ENCODE peak calls at places on chromosomes 7 and 10, in six cellular contexts. X is tibial artery, S is dorsolateral prefrontal cortex, W is right atrium auricular region, J is NB4, C is ovary. O is an unnamed sample.

GRCh38 chr7:99314504-99314903 is 11.2 kb upstream of the ARPC1A start:
- DNase-seq in X (no peak), S (no peak), W (no peak), J (no peak), C (no peak), O (peak; percentile 73)

GRCh38 chr10:72044417-72045041 is 43.8 kb downstream of the SPOCK2 start:
- DNase-seq in X (peak; percentile 81), S (peak; percentile 95), W (no peak), J (no peak), C (peak; percentile 64), O (no peak)

GRCh38 chr7:80420876-80421275 is 91.0 kb downstream of the GNAT3 start:
- DNase-seq in X (no peak), S (no peak), W (no peak), J (no peak), C (no peak), O (no peak)

GRCh38 chr10:81093056-81093455 is 555.4 kb downstream of the SH2D4B start:
- DNase-seq in X (no peak), S (no peak), W (no peak), J (no peak), C (no peak), O (no peak)

GRCh38 chr7:31323101-31323500 is 17.4 kb downstream of the NEUROD6 start:
- DNase-seq in X (no peak), S (no peak), W (no peak), J (no peak), C (no peak), O (no peak)

GRCh38 chr10:43199684-43200537 is 61.7 kb downstream of the CSGALNACT2 start:
- DNase-seq in X (peak; percentile 59), S (no peak), W (no peak), J (no peak), C (no peak), O (no peak)

GRCh38 chr10:77173615-77174461 is 463.8 kb downstream of the KCNMA1 start:
- DNase-seq in X (peak; percentile 86), S (peak; percentile 64), W (peak; percentile 83), J (peak; percentile 93), C (peak; percentile 75), O (peak; percentile 79)

GRCh38 chr7:46859963-46860475 is 721.9 kb downstream of the TNS3 start:
- DNase-seq in X (no peak), S (no peak), W (no peak), J (no peak), C (no peak), O (no peak)

GRCh38 chr7:11009631-11010030 is 36.0 kb downstream of the PHF14 start:
- DNase-seq in X (no peak), S (no peak), W (no peak), J (no peak), C (no peak), O (no peak)

GRCh38 chr7:44078521-44078920 is 3.8 kb downstream of the POLM start:
- DNase-seq in X (no peak), S (no peak), W (no peak), J (no peak), C (no peak), O (no peak)

GRCh38 chr10:35274511-35275060 is 61.7 kb upstream of the CCNY start:
- DNase-seq in X (no peak), S (no peak), W (no peak), J (no peak), C (no peak), O (no peak)

GRCh38 chr10:31121074-31121685 is 89.5 kb upstream of the ZNF438 start:
- DNase-seq in X (no peak), S (no peak), W (no peak), J (no peak), C (no peak), O (no peak)

GRCh38 chr10:112497347-112497950 is 50.4 kb downstream of the VTI1A start:
- DNase-seq in X (no peak), S (no peak), W (no peak), J (no peak), C (no peak), O (no peak)

DNA sequence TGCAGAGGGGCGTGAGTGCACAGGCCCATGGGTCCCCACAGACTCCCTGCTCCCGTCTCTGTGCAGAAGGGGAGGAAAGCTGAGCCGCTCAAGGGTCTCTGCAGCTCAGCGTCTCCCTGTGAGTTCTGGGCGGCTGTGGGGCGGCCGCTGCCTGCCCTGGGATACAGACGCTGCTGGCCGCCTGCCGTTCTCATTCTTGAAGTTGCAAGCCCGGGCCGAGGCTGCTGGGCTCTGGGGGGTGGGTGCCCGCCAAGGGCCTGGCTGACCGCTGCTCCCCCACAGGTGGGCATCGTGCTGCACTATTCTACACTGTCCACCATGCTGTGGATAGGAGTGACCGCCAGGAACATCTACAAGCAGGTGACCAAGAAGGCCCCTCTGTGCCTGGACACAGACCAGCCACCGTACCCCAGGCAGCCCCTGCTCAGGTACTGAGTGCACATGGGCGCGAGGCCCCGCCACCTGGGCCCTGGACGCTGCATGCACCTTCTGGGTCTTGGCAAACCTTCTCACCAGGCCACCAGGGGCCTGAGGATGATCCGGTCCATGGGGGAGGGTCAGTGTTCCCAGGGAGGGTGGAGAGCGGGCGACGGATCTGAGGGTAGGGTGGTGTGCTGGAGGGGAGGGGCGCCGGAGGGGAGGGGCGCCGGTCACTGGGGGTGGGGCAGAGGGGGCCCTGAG is 14.8 kb downstream of the ADGRA1 start:
- DNase-seq in X (no peak), S (no peak), W (no peak), J (no peak), C (no peak), O (no peak)
- H3K4me3 ChIP-seq in X (no peak overlapping the region), S (no peak overlapping the region), W (no peak overlapping the region), J (no peak overlapping the region), C (no peak overlapping the region), O (no peak overlapping the region)

GRCh38 chr7:22989646-22990587 is 24.0 kb downstream of the HYCC1 start:
- DNase-seq in X (no peak), S (no peak), W (no peak), J (no peak), C (no peak), O (no peak)
- TF ChIP-seq CTCF in X (no peak), S (no peak), W (no peak), J (no peak), C (no peak), O (no peak)

DNA sequence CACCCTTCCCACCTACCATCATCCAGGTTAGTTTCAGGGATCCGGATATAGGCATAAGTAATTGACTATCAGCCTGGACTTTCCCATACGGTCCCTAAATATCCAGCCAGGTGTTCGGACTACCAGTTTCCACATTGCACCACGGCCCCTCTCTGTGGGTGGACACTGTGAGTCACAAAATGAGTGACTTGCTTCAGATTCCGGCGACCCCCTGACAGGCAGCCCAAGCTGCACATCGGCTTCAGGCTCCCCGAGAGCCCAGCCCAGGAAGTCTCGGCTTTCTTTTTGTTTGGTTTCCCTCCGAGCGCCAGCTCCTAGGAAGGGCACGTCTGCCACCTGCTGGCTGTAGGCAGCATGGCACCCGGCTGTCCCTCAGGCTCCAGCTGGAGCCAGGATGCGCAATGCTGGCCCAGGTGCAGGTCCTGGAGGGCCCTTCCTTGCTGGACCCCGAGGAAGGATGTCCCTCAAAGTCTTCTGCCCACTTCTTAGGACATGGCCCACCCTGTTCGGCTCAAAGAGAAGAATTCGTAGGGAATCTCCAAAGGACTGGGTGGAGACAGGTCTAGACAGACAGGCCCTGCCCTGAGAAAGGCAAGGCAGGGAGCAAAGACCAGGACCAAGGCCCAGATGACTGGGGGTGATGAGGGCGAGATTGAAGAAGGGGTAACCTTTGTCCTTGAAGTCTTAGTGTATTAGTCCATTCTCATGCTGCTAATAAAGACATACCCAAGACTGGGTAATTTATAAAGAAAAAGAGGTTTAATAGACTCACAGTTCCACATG is 10.6 kb downstream of the HABP2 start:
- DNase-seq in X (peak; percentile 82), S (peak; percentile 72), W (peak; percentile 81), J (peak; percentile 72), C (peak; percentile 76), O (peak; percentile 75)
- H3K4me3 ChIP-seq in X (peak overlapping the region; percentile 50), S (peak overlapping the region; percentile 65), W (peak overlapping the region; percentile 37), J (no peak overlapping the region), C (peak overlapping the region; percentile 35), O (no peak overlapping the region)

GRCh38 chr10:99906470-99906869 is 103.3 kb downstream of the DNMBP start:
- DNase-seq in X (no peak), S (no peak), W (no peak), J (peak; percentile 8), C (peak; percentile 29), O (peak; percentile 40)
- TF ChIP-seq CTCF in X (no peak), S (no peak), W (no peak), J (no peak), C (no peak), O (no peak)

GRCh38 chr7:148397056-148397455 is 193.5 kb upstream of the C7orf33 start:
- DNase-seq in X (no peak), S (no peak), W (no peak), J (no peak), C (no peak), O (no peak)
- H3K4me3 ChIP-seq in X (no peak overlapping the region), S (no peak overlapping the region), W (no peak overlapping the region), J (no peak overlapping the region), C (no peak overlapping the region), O (no peak overlapping the region)

DNA sequence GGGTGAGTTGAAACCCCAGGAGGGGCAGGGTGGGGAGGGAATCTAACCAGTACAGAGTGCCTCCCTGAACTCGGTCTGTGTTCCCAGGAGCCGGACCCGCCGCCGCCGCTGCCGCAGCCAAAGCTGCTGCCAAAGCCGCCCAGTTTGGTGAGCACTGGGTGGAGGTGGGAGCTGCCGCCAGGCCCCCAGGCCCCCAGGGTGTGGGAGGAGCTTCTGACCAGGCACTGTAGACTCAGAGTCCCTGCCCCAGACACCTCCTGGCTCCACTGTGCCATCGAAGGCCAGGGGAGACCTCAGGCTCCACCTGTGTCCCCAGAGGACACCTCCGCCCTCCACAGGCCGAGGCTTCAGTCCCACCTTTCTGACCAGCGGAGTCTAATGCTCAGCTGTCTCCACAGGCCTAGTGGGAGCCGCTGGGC is 20.4 kb upstream of the LIMK1 start:
- DNase-seq in X (peak; percentile 73), S (no peak), W (no peak), J (no peak), C (no peak), O (no peak)
- TF ChIP-seq CTCF in X (no peak), S (no peak), W (no peak), J (no peak), C (no peak), O (no peak)

GRCh38 chr10:73364964-73365363 is 6.3 kb upstream of the CFAP70 start:
- DNase-seq in X (no peak), S (no peak), W (no peak), J (no peak), C (no peak), O (no peak)

GRCh38 chr10:73358331-73359279 is at the start of gene CFAP70:
- DNase-seq in X (peak; percentile 94), S (peak; percentile 82), W (peak; percentile 90), J (peak; percentile 92), C (peak; percentile 93), O (peak; percentile 97)

GRCh38 chr10:73357821-73358220 is 843 bp downstream of the CFAP70 start:
- DNase-seq in X (no peak), S (no peak), W (no peak), J (no peak), C (no peak), O (no peak)

DNA sequence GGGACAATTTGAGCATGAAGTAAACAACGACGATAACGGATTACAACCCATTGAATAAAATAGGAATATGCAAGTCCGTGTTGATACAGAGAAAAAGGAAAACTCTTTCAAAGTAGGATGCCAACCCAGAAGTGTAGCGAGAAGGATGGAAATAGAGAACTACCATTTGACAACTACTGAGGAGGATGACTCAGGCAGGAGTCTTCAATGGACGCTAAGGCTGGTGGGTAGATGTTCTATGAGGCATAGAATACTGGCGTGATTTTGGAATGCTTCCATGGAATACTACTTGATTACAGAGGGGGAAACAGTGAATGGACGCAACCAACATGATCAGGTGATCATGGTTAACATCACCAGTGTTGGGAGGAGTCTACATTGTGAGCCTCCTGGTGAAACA is 828 bp upstream of the CFAP70 start:
- DNase-seq in X (no peak), S (no peak), W (no peak), J (no peak), C (no peak), O (no peak)
- H3K4me3 ChIP-seq in X (no peak overlapping the region), S (peak overlapping the region; percentile 94), W (no peak overlapping the region), J (no peak overlapping the region), C (no peak overlapping the region), O (no peak overlapping the region)

O was measured in GM12865.